ENCODE peak calls at places on chromosome 18, in nine cellular contexts. H is kidney glomerular epithelial cell; P is GM10248; C is HFFc6; Z is activated B cell treated with CpG ODN at 0.5 μM for 24 hours; B is GM12891; L is BE2C; U is LHCN-M2; E is activated naive CD4-positive, alpha-beta T cell treated with Interleukin-2 at 50 U/mL for 16 hours. F is an unnamed sample.

GRCh38 chr18:49031511-49032188 is 80.9 kb upstream of the SMAD7 start:
- DNase-seq in H (no peak), P (no peak), C (no peak), Z (no peak), B (no peak), L (no peak), U (no peak), E (peak; percentile 25), F (peak; percentile 22)

GRCh38 chr18:23277399-23277798 is 142.1 kb downstream of the CABLES1 start:
- DNase-seq in H (no peak), P (no peak), C (no peak), Z (no peak), B (no peak), L (no peak), U (no peak), E (no peak), F (no peak)

GRCh38 chr18:63095768-63096167 is 223.8 kb downstream of the BCL2 start:
- DNase-seq in H (no peak), P (no peak), C (no peak), Z (no peak), B (no peak), L (no peak), U (no peak), E (no peak), F (no peak)

GRCh38 chr18:50277935-50278334 is 3.4 kb downstream of the MBD1 start:
- DNase-seq in H (no peak), P (no peak), C (peak; percentile 60), Z (no peak), B (no peak), L (no peak), U (peak; percentile 76), E (no peak), F (no peak)

GRCh38 chr18:64405161-64405560 is 256.3 kb upstream of the LINC00305 start:
- DNase-seq in H (no peak), P (no peak), C (no peak), Z (no peak), B (no peak), L (no peak), U (no peak), E (no peak), F (no peak)

GRCh38 chr18:8608795-8609673 is at the start of gene RAB12:
- DNase-seq in H (peak; percentile 32), P (peak; percentile 86), C (peak; percentile 77), Z (peak; percentile 87), B (peak; percentile 66), L (peak; percentile 84), U (peak; percentile 76), E (peak; percentile 88), F (peak; percentile 86)

GRCh38 chr18:49446481-49446880 is 14.0 kb downstream of the DYM start:
- DNase-seq in H (no peak), P (no peak), C (no peak), Z (no peak), B (no peak), L (no peak), U (no peak), E (no peak), F (no peak)

GRCh38 chr18:48612511-48612910 is 73.7 kb downstream of the CTIF start:
- DNase-seq in H (no peak), P (no peak), C (no peak), Z (no peak), B (no peak), L (no peak), U (no peak), E (no peak), F (no peak)

GRCh38 chr18:32373505-32373904 is 97.2 kb downstream of the GAREM1 start:
- DNase-seq in H (no peak), P (no peak), C (no peak), Z (no peak), B (no peak), L (no peak), U (no peak), E (no peak), F (no peak)

GRCh38 chr18:58556333-58557012 is 72.4 kb downstream of the ALPK2 start:
- DNase-seq in H (no peak), P (no peak), C (no peak), Z (no peak), B (no peak), L (peak; percentile 62), U (no peak), E (no peak), F (no peak)

GRCh38 chr18:8996771-8997432 is 105.6 kb upstream of the NDUFV2 start:
- DNase-seq in H (no peak), P (no peak), C (no peak), Z (no peak), B (no peak), L (no peak), U (no peak), E (no peak), F (no peak)

GRCh38 chr18:35289293-35290069 is 548 bp downstream of the ZSCAN30 start:
- DNase-seq in H (no peak), P (peak; percentile 27), C (peak; percentile 16), Z (no peak), B (no peak), L (no peak), U (peak; percentile 35), E (peak; percentile 30), F (peak; percentile 37)

GRCh38 chr18:59927246-59927825 is 27.5 kb downstream of the PMAIP1 start:
- DNase-seq in H (no peak), P (peak; percentile 69), C (no peak), Z (no peak), B (no peak), L (no peak), U (no peak), E (peak; percentile 19), F (peak; percentile 55)

GRCh38 chr18:67278984-67279383 is 237.5 kb downstream of the DSEL start:
- DNase-seq in H (no peak), P (no peak), C (no peak), Z (no peak), B (no peak), L (no peak), U (no peak), E (no peak), F (no peak)

GRCh38 chr18:56445422-56445821 is 193.0 kb downstream of the TXNL1 start:
- DNase-seq in H (no peak), P (no peak), C (no peak), Z (no peak), B (no peak), L (no peak), U (no peak), E (no peak), F (no peak)

GRCh38 chr18:9017900-9018217 is 84.6 kb upstream of the NDUFV2 start:
- DNase-seq in H (no peak), P (peak; percentile 22), C (peak; percentile 52), Z (no peak), B (no peak), L (no peak), U (peak; percentile 81), E (no peak), F (no peak)

GRCh38 chr18:41751161-41751560 is 203.9 kb upstream of the PIK3C3 start:
- DNase-seq in H (no peak), P (no peak), C (peak; percentile 36), Z (no peak), B (no peak), L (no peak), U (no peak), E (no peak), F (no peak)

GRCh38 chr18:45688834-45689233 is 35.1 kb upstream of the SLC14A1 start:
- DNase-seq in H (no peak), P (peak; percentile 45), C (no peak), Z (no peak), B (no peak), L (no peak), U (no peak), E (peak; percentile 60), F (peak; percentile 60)

GRCh38 chr18:34862561-34862960 is 152.5 kb downstream of the DTNA start:
- DNase-seq in H (no peak), P (no peak), C (no peak), Z (no peak), B (no peak), L (no peak), U (no peak), E (no peak), F (no peak)

GRCh38 chr18:48539406-48540328 is 836 bp downstream of the CTIF start:
- DNase-seq in H (no peak), P (peak; percentile 46), C (peak; percentile 43), Z (peak; percentile 26), B (peak; percentile 33), L (peak; percentile 43), U (peak; percentile 63), E (peak; percentile 30), F (peak; percentile 17)

GRCh38 chr18:64991102-64991501 is 759.7 kb upstream of the CDH7 start:
- DNase-seq in H (no peak), P (no peak), C (no peak), Z (no peak), B (no peak), L (no peak), U (no peak), E (no peak), F (no peak)

GRCh38 chr18:42052137-42052708 is 97.2 kb downstream of the PIK3C3 start:
- DNase-seq in H (no peak), P (no peak), C (peak; percentile 19), Z (no peak), B (no peak), L (no peak), U (peak; percentile 7), E (no peak), F (no peak)

GRCh38 chr18:59454909-59455727 is 96.1 kb upstream of the LMAN1 start:
- DNase-seq in H (no peak), P (no peak), C (no peak), Z (no peak), B (no peak), L (peak; percentile 57), U (no peak), E (no peak), F (no peak)

GRCh38 chr18:44725300-44726096 is 44.8 kb downstream of the SETBP1 start:
- DNase-seq in H (peak; percentile 30), P (peak; percentile 43), C (peak; percentile 17), Z (peak; percentile 41), B (no peak), L (no peak), U (peak; percentile 55), E (peak; percentile 75), F (peak; percentile 61)

GRCh38 chr18:24054130-24054529 is 39.6 kb downstream of the TTC39C start:
- DNase-seq in H (no peak), P (no peak), C (no peak), Z (no peak), B (no peak), L (no peak), U (peak; percentile 80), E (peak; percentile 55), F (peak; percentile 51)

F was measured in activated CD4-positive, alpha-beta T cell treated with anti-CD3 and anti-CD28 coated beads, Interleukin-2, amount 50 U/mL, for 48 hours.